ENCODE peak calls at places on chromosomes 4 and X, in five cellular contexts. H, D, V, K and B are unnamed samples. For H3K27me3, the result is how much of the 10 kb centered on the place peaks cover.

GRCh38 chrX:41605144-41605543 is 83.6 kb upstream of the GPR34 start:
- DNase-seq in H (no peak), D (no peak), V (no peak), K (no peak), B (no peak)

GRCh38 chr4:154928640-154929257 is 147.7 kb downstream of the RBM46 start:
- DNase-seq in H (no peak), D (no peak), V (peak), K (peak), B (peak)

GRCh38 chr4:69321153-69321729 is 41.0 kb downstream of the UGT2B28 start:
- DNase-seq in H (no peak), D (peak), V (no peak), K (no peak), B (peak)

GRCh38 chr4:152536545-152537182 is 772 bp upstream of the FBXW7 start:
- DNase-seq in H (peak), D (no peak), V (no peak), K (peak), B (no peak)

GRCh38 chrX:139642241-139642927 is 65.6 kb downstream of the MCF2 start:
- DNase-seq in H (no peak), D (no peak), V (no peak), K (peak), B (no peak)

GRCh38 chr4:76729460-76729859 is 168.5 kb downstream of the SOWAHB start:
- DNase-seq in H (no peak), D (no peak), V (no peak), K (no peak), B (no peak)

GRCh38 chrX:39491548-39492297 is 606.0 kb downstream of the BCOR start:
- DNase-seq in H (peak), D (no peak), V (no peak), K (no peak), B (peak)

GRCh38 chr4:185305979-185306442 is 89.7 kb downstream of the LRP2BP start:
- DNase-seq in H (no peak), D (no peak), V (peak), K (peak), B (no peak)

GRCh38 chr4:38805530-38806145 is 1.0 kb upstream of the TLR1 start:
- DNase-seq in H (no peak), D (no peak), V (no peak), K (no peak), B (peak)

GRCh38 chrX:71625471-71625870 is 7.2 kb upstream of the CXCR3 start:
- DNase-seq in H (no peak), D (no peak), V (no peak), K (no peak), B (no peak)

GRCh38 chrX:130916636-130917422 is 13.8 kb upstream of the ENOX2 start:
- DNase-seq in H (peak), D (peak), V (peak), K (peak), B (peak)

GRCh38 chr4:40682298-40683101 is 52.8 kb upstream of the RBM47 start:
- DNase-seq in H (no peak), D (peak), V (no peak), K (no peak), B (no peak)

GRCh38 chrX:153568612-153569011 is 30.3 kb downstream of the CCNQ start:
- DNase-seq in H (no peak), D (no peak), V (no peak), K (no peak), B (no peak)

GRCh38 chrX:5337160-5337559 is 891.5 kb downstream of the NLGN4X start:
- DNase-seq in H (no peak), D (no peak), V (no peak), K (no peak), B (no peak)

GRCh38 chr4:76306882-76307669 is 543 bp downstream of the STBD1 start:
- DNase-seq in H (no peak), D (peak), V (no peak), K (peak), B (peak)

GRCh38 chr4:110620352-110621327 is 2.2 kb downstream of the PITX2 start:
- DNase-seq in H (no peak), D (no peak), V (no peak), K (peak), B (no peak)

GRCh38 chrX:88613338-88613737 is 133.7 kb upstream of the CPXCR1 start:
- DNase-seq in H (no peak), D (no peak), V (no peak), K (peak), B (no peak)

GRCh38 chrX:45435481-45435880 is 234.8 kb upstream of the DIPK2B start:
- DNase-seq in H (no peak), D (no peak), V (no peak), K (no peak), B (no peak)

GRCh38 chrX:1072637-1073377 is 139.6 kb downstream of the CRLF2 start:
- DNase-seq in H (no peak), D (no peak), V (no peak), K (peak), B (no peak)

GRCh38 chrX:40094900-40095587 is 2.7 kb downstream of the BCOR start:
- DNase-seq in H (no peak), D (no peak), V (no peak), K (peak), B (no peak)

GRCh38 chr4:57501715-57502114 is 391.5 kb upstream of the IGFBP7 start:
- DNase-seq in H (no peak), D (no peak), V (no peak), K (no peak), B (peak)

GRCh38 chrX:65536291-65536690 is 1.7 kb upstream of the LAS1L start:
- DNase-seq in H (no peak), D (no peak), V (no peak), K (no peak), B (no peak)

GRCh38 chr4:159981457-159981856 is 878.6 kb downstream of the RAPGEF2 start:
- DNase-seq in H (no peak), D (no peak), V (no peak), K (no peak), B (no peak)

GRCh38 chr4:108337923-108338322 is 169.2 kb upstream of the LEF1 start:
- DNase-seq in H (no peak), D (no peak), V (no peak), K (no peak), B (no peak)

GRCh38 chr4:54539500-54540029 is 118.2 kb upstream of the KIT start:
- DNase-seq in H (no peak), D (peak), V (no peak), K (peak), B (peak)

GRCh38 chr4:113106076-113106475 is 56.6 kb downstream of the ANK2 start:
- DNase-seq in H (no peak), D (no peak), V (peak), K (no peak), B (no peak)

GRCh38 chrX:135505356-135505755 is 15.1 kb upstream of the INTS6L start:
- DNase-seq in H (no peak), D (no peak), V (no peak), K (no peak), B (no peak)

GRCh38 chr4:35934370-35934981 is 309.8 kb downstream of the ARAP2 start:
- DNase-seq in H (no peak), D (no peak), V (no peak), K (peak), B (no peak)

GRCh38 chr4:82820689-82821088 is 22.1 kb upstream of the SCD5 start:
- DNase-seq in H (no peak), D (no peak), V (no peak), K (no peak), B (no peak)

GRCh38 chr4:47122592-47123291 is 91.4 kb downstream of the GABRB1 start:
- DNase-seq in H (peak), D (peak), V (peak), K (peak), B (peak)

GRCh38 chr4:84606645-84607044 is 23.7 kb downstream of the CDS1 start:
- DNase-seq in H (no peak), D (no peak), V (no peak), K (no peak), B (no peak)

GRCh38 chr4:150570123-150570522 is 11.8 kb upstream of the MAB21L2 start:
- DNase-seq in H (no peak), D (no peak), V (no peak), K (no peak), B (no peak)

GRCh38 chrX:112651766-112652165 is 28.0 kb downstream of the LHFPL1 start:
- DNase-seq in H (no peak), D (no peak), V (no peak), K (no peak), B (no peak)

DNA sequence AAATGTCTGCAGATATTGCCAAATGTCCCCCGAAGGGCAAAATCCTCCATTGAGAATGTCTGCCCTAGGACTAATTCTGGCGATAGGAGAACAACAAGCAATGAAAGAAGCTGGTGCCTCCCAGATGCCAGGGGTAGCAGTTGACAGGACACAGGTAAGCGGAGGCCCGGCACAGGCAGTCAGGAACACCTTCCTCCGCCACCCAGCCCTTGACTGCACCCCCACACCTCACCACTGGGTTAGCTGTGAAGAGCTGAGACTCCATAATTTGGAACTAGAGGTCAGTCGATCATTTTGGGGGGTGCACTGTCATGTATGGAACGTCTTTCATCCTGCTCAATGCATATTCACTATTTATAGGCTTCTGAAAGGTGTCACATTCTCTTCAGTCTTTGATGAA is 111.7 kb upstream of the ZFP42 start:
- DNase-seq in H (no peak), D (no peak), V (no peak), K (no peak), B (no peak)
- H3K27me3 ChIP-seq in H (under half), D (under half), V (under half), K (under half), B (under half)

GRCh38 chr4:8909548-8909947 is 37.9 kb upstream of the HMX1 start:
- DNase-seq in H (no peak), D (peak), V (no peak), K (no peak), B (peak)
- H3K27me3 ChIP-seq in H (under half), D (under half), V (under half), K (half or more), B (under half)

GRCh38 chr4:139278956-139279722 is 886 bp downstream of the MGARP start:
- DNase-seq in H (no peak), D (no peak), V (no peak), K (peak), B (no peak)
- H3K27me3 ChIP-seq in H (under half), D (under half), V (under half), K (half or more), B (under half)

GRCh38 chrX:63656871-63657580 is 128.0 kb downstream of the ARHGEF9 start:
- DNase-seq in H (no peak), D (no peak), V (peak), K (no peak), B (no peak)
- H3K27me3 ChIP-seq in H (under half), D (under half), V (under half), K (under half), B (under half)

GRCh38 chrX:119996069-119996468 is 52.5 kb upstream of the NKAP start:
- DNase-seq in H (no peak), D (no peak), V (no peak), K (no peak), B (no peak)
- H3K27me3 ChIP-seq in H (half or more), D (under half), V (under half), K (half or more), B (under half)

DNA sequence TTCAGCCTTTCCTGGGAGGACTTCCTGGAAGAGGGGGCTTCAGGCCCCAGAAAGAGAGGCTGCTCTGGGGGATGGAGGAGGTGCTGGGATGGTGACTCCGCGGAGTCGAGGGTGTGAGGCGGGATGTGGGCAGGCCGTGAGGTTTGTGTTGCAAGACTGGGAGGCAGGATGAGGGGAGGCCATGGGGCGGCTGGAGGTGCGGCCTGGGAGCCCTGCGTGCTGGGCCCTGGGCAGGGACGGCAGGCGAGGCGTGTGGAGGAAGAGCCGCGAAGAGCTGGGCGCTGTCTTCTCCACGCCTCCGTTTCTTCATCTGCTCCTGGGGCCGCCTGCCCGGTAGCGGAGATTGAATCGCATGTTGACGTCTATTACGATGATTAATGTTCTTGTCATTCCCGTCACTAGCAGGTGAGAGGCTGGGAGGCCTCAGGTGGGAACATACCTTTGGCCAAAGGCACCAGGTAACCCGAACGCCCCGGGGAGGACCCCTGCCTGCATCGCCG is 854 bp upstream of the FGFRL1 start:
- DNase-seq in H (peak), D (peak), V (peak), K (peak), B (peak)
- H3K27me3 ChIP-seq in H (under half), D (under half), V (under half), K (half or more), B (under half)